ENCODE peak calls at places on chromosomes 4 and X, in five cellular contexts. K, Q, O, E and X are unnamed samples.

GRCh38 chr4:146472404-146472803 is 49.3 kb downstream of the SLC10A7 start:
- DNase-seq in K (no peak), Q (no peak), O (no peak), E (no peak), X (no peak)

GRCh38 chrX:149286940-149287349 is 218.2 kb downstream of the IDS start:
- DNase-seq in K (no peak), Q (no peak), O (peak; percentile 36), E (peak; percentile 62), X (peak; percentile 26)

GRCh38 chr4:19455196-19455595 is 796.5 kb upstream of the SLIT2 start:
- DNase-seq in K (no peak), Q (no peak), O (no peak), E (no peak), X (no peak)

GRCh38 chr4:186725422-186726149 is 1.9 kb upstream of the FAT1 start:
- DNase-seq in K (peak; percentile 72), Q (peak; percentile 90), O (peak; percentile 59), E (no peak), X (peak; percentile 74)

GRCh38 chrX:83512111-83512510 is 4.0 kb downstream of the POU3F4 start:
- DNase-seq in K (no peak), Q (no peak), O (no peak), E (no peak), X (no peak)

GRCh38 chr4:152454398-152455011 is 81.4 kb downstream of the FBXW7 start:
- DNase-seq in K (no peak), Q (no peak), O (no peak), E (no peak), X (peak; percentile 34)

GRCh38 chr4:185204238-185204910 is 574 bp upstream of the CFAP97 start:
- DNase-seq in K (no peak), Q (no peak), O (no peak), E (no peak), X (peak; percentile 28)

GRCh38 chr4:9983211-9983610 is 38.1 kb downstream of the SLC2A9 start:
- DNase-seq in K (no peak), Q (no peak), O (no peak), E (no peak), X (no peak)

GRCh38 chr4:31089815-31090214 is 369.6 kb downstream of the PCDH7 start:
- DNase-seq in K (no peak), Q (no peak), O (no peak), E (no peak), X (peak; percentile 55)

GRCh38 chr4:37732787-37733186 is 46.6 kb upstream of the RELL1 start:
- DNase-seq in K (no peak), Q (no peak), O (no peak), E (no peak), X (no peak)

GRCh38 chr4:168257663-168258235 is 60.8 kb downstream of the DDX60 start:
- DNase-seq in K (no peak), Q (no peak), O (no peak), E (no peak), X (no peak)

GRCh38 chr4:23805381-23805780 is 84.5 kb downstream of the PPARGC1A start:
- DNase-seq in K (no peak), Q (no peak), O (no peak), E (no peak), X (no peak)

GRCh38 chrX:2692221-2693122 is 1.4 kb downstream of the CD99 start:
- DNase-seq in K (no peak), Q (no peak), O (peak; percentile 55), E (peak; percentile 66), X (no peak)

GRCh38 chr4:140688711-140689598 is 67.2 kb downstream of the TBC1D9 start:
- DNase-seq in K (no peak), Q (no peak), O (no peak), E (no peak), X (no peak)

GRCh38 chrX:12452268-12452667 is 314.0 kb downstream of the FRMPD4 start:
- DNase-seq in K (no peak), Q (no peak), O (no peak), E (no peak), X (no peak)

GRCh38 chrX:149495573-149496071 is 9.5 kb downstream of the IDS start:
- DNase-seq in K (no peak), Q (no peak), O (no peak), E (no peak), X (peak; percentile 83)

GRCh38 chrX:42459735-42460134 is 318.2 kb downstream of the PPP1R2C start:
- DNase-seq in K (no peak), Q (no peak), O (no peak), E (no peak), X (no peak)

GRCh38 chr4:40325406-40326019 is 9.6 kb upstream of the CHRNA9 start:
- DNase-seq in K (no peak), Q (no peak), O (peak; percentile 74), E (peak; percentile 75), X (peak; percentile 69)

GRCh38 chr4:35918491-35918977 is 325.8 kb downstream of the ARAP2 start:
- DNase-seq in K (no peak), Q (no peak), O (no peak), E (no peak), X (no peak)

GRCh38 chr4:3291969-3292570 is 751 bp upstream of the RGS12 start:
- DNase-seq in K (peak; percentile 57), Q (peak; percentile 92), O (peak; percentile 57), E (peak; percentile 26), X (peak; percentile 28)

GRCh38 chr4:169723207-169723606 is 34.5 kb downstream of the HPF1 start:
- DNase-seq in K (no peak), Q (no peak), O (no peak), E (peak; percentile 18), X (no peak)
- TF ChIP-seq CTCF in K (no peak), Q (peak; percentile 8), O (peak; percentile 32), E (peak; percentile 48), X (peak; percentile 12)

GRCh38 chrX:17736856-17737706 is at the start of gene SCML1:
- DNase-seq in K (peak; percentile 95), Q (peak; percentile 94), O (peak; percentile 49), E (no peak), X (peak; percentile 92)

GRCh38 chrX:17738737-17739535 is 1.6 kb downstream of the SCML1 start:
- DNase-seq in K (no peak), Q (no peak), O (no peak), E (no peak), X (no peak)

GRCh38 chrX:17736478-17736855 is 826 bp upstream of the SCML1 start:
- DNase-seq in K (no peak), Q (no peak), O (no peak), E (no peak), X (no peak)

GRCh38 chrX:17737707-17738001 is 361 bp downstream of the SCML1 start:
- DNase-seq in K (no peak), Q (no peak), O (no peak), E (no peak), X (no peak)

GRCh38 chrX:17738002-17738713 is 865 bp downstream of the SCML1 start:
- DNase-seq in K (peak; percentile 40), Q (peak; percentile 61), O (no peak), E (no peak), X (no peak)
- H3K27ac ChIP-seq in K (peak overlapping the region; percentile 87), Q (peak overlapping the region; percentile 76), O (no peak overlapping the region), E (no peak overlapping the region), X (peak overlapping the region; percentile 88)

DNA sequence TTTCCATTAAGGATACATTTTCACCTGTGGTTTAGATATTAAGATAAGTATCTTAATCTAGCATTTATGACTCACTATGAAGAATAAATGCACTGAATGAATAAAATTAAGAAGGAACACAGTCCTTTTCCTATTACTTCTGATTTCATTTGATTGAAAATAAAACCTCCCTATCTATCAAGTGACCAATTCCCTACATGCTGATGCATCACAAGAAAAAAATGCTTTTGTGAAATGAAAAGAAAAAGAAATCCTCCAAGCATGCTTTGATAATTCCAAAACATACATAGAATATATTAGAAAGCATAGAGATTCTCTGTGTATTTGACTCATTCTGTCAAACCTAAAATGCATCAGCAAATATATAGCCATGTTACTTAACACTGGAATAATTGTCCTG is 37.1 kb downstream of the PCDH10 start:
- DNase-seq in K (no peak), Q (no peak), O (no peak), E (no peak), X (no peak)
- TF ChIP-seq CTCF in K (no peak), Q (no peak), O (no peak), E (no peak), X (no peak)

GRCh38 chrX:80513620-80514019 is 93.4 kb downstream of the TENT5D start:
- DNase-seq in K (no peak), Q (no peak), O (no peak), E (no peak), X (no peak)
- H3K27ac ChIP-seq in K (no peak overlapping the region), Q (no peak overlapping the region), O (peak overlapping the region; percentile 86), E (no peak overlapping the region), X (no peak overlapping the region)

DNA sequence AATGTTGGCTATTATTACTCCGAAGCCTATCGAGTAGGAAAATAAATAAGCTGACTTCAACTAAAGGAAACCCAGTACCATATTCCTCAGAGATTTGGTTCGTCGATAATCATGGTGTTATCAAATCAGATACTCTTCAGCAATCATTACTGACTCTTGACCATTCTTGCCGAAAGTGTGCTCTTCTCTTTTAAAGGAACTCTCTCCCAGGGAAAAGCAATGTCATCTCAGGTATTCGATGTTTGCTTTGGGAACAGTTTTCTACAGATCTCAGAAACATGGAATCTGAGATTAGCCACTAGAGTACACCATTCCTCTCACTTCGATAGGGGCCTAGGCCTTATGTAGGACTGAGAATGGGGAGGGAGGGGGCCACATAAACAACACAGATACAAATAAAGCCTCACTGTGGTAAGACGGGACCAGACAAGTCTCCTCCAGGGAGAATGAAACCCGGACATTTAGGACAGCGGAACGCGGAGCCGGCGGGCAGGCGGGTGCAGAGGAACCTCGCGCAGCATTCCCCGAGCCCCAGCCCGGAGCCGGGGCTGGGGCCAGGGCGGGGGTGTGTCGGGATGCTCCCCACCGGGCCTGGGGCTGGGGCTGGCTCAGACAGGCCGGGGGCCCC is 586 bp downstream of the DNAJB14 start:
- DNase-seq in K (no peak), Q (peak; percentile 90), O (peak; percentile 45), E (no peak), X (peak; percentile 36)
- TF ChIP-seq CTCF in K (no peak), Q (no peak), O (no peak), E (peak; percentile 36), X (no peak)